ENCODE peak calls at places on chromosomes 16 and 17, in nine cellular contexts. One of them, this sample, is unnamed. For H3K4me1 and H3K9me3, the result is how much of the 10 kb centered on the place peaks cover.

GRCh38 chr17:50459081-50459676 is 9.5 kb downstream of the CHAD start:
- DNase-seq in body of pancreas: no peak
- DNase-seq in breast epithelium: no peak
- DNase-seq in thoracic aorta: no peak
- DNase-seq in small intestine: peak
- DNase-seq in psoas muscle: no peak
- DNase-seq in effector memory CD4-positive, alpha-beta T cell: no peak
- DNase-seq in NT2/D1: no peak
- DNase-seq in uterus: no peak
- DNase-seq in this sample: peak

GRCh38 chr16:83813818-83814653 is 6.3 kb downstream of the HSBP1 start:
- DNase-seq in body of pancreas: peak
- DNase-seq in breast epithelium: no peak
- DNase-seq in thoracic aorta: no peak
- DNase-seq in small intestine: no peak
- DNase-seq in psoas muscle: no peak
- DNase-seq in effector memory CD4-positive, alpha-beta T cell: no peak
- DNase-seq in NT2/D1: no peak
- DNase-seq in uterus: peak
- DNase-seq in this sample: no peak

GRCh38 chr16:4309833-4310266 is 6.0 kb upstream of the GLIS2 start:
- DNase-seq in body of pancreas: peak
- DNase-seq in breast epithelium: no peak
- DNase-seq in thoracic aorta: no peak
- DNase-seq in small intestine: peak
- DNase-seq in psoas muscle: peak
- DNase-seq in effector memory CD4-positive, alpha-beta T cell: no peak
- DNase-seq in NT2/D1: no peak
- DNase-seq in uterus: no peak
- DNase-seq in this sample: peak

GRCh38 chr16:12833939-12834338 is 30.3 kb upstream of the CPPED1 start:
- DNase-seq in body of pancreas: no peak
- DNase-seq in breast epithelium: no peak
- DNase-seq in thoracic aorta: no peak
- DNase-seq in small intestine: no peak
- DNase-seq in psoas muscle: no peak
- DNase-seq in effector memory CD4-positive, alpha-beta T cell: no peak
- DNase-seq in NT2/D1: no peak
- DNase-seq in uterus: no peak
- DNase-seq in this sample: no peak

GRCh38 chr17:83103200-83103937 is 24.0 kb downstream of the METRNL start:
- DNase-seq in body of pancreas: peak
- DNase-seq in breast epithelium: peak
- DNase-seq in thoracic aorta: no peak
- DNase-seq in small intestine: peak
- DNase-seq in psoas muscle: no peak
- DNase-seq in effector memory CD4-positive, alpha-beta T cell: no peak
- DNase-seq in NT2/D1: peak
- DNase-seq in uterus: no peak
- DNase-seq in this sample: no peak

GRCh38 chr17:19386974-19387920 is at the start of gene MFAP4:
- DNase-seq in body of pancreas: peak
- DNase-seq in breast epithelium: peak
- DNase-seq in thoracic aorta: no peak
- DNase-seq in small intestine: no peak
- DNase-seq in psoas muscle: peak
- DNase-seq in effector memory CD4-positive, alpha-beta T cell: no peak
- DNase-seq in NT2/D1: no peak
- DNase-seq in uterus: peak
- DNase-seq in this sample: no peak

GRCh38 chr17:49787932-49788442 is 494 bp upstream of the KAT7 start:
- DNase-seq in body of pancreas: peak
- DNase-seq in breast epithelium: peak
- DNase-seq in thoracic aorta: no peak
- DNase-seq in small intestine: no peak
- DNase-seq in psoas muscle: no peak
- DNase-seq in effector memory CD4-positive, alpha-beta T cell: no peak
- DNase-seq in NT2/D1: no peak
- DNase-seq in uterus: no peak
- DNase-seq in this sample: no peak

GRCh38 chr17:75693500-75694481 is 26.7 kb downstream of the SAP30BP start:
- DNase-seq in body of pancreas: peak
- DNase-seq in breast epithelium: peak
- DNase-seq in thoracic aorta: no peak
- DNase-seq in small intestine: peak
- DNase-seq in psoas muscle: peak
- DNase-seq in effector memory CD4-positive, alpha-beta T cell: no peak
- DNase-seq in NT2/D1: peak
- DNase-seq in uterus: peak
- DNase-seq in this sample: peak

GRCh38 chr16:54281535-54282201 is 4.9 kb downstream of the IRX3 start:
- DNase-seq in body of pancreas: no peak
- DNase-seq in breast epithelium: peak
- DNase-seq in thoracic aorta: no peak
- DNase-seq in small intestine: no peak
- DNase-seq in psoas muscle: no peak
- DNase-seq in effector memory CD4-positive, alpha-beta T cell: no peak
- DNase-seq in NT2/D1: no peak
- DNase-seq in uterus: no peak
- DNase-seq in this sample: no peak

GRCh38 chr17:27818311-27819170 is 18.2 kb upstream of the NOS2 start:
- DNase-seq in body of pancreas: no peak
- DNase-seq in breast epithelium: no peak
- DNase-seq in thoracic aorta: no peak
- DNase-seq in small intestine: no peak
- DNase-seq in psoas muscle: no peak
- DNase-seq in effector memory CD4-positive, alpha-beta T cell: no peak
- DNase-seq in NT2/D1: no peak
- DNase-seq in uterus: no peak
- DNase-seq in this sample: no peak

GRCh38 chr17:31339906-31340661 is 18.7 kb upstream of the EVI2A start:
- DNase-seq in body of pancreas: no peak
- DNase-seq in breast epithelium: no peak
- DNase-seq in thoracic aorta: no peak
- DNase-seq in small intestine: no peak
- DNase-seq in psoas muscle: no peak
- DNase-seq in effector memory CD4-positive, alpha-beta T cell: no peak
- DNase-seq in NT2/D1: no peak
- DNase-seq in uterus: no peak
- DNase-seq in this sample: no peak

GRCh38 chr17:45970659-45971058 is 28.4 kb upstream of the STH start:
- DNase-seq in body of pancreas: no peak
- DNase-seq in breast epithelium: no peak
- DNase-seq in thoracic aorta: no peak
- DNase-seq in small intestine: no peak
- DNase-seq in psoas muscle: no peak
- DNase-seq in effector memory CD4-positive, alpha-beta T cell: no peak
- DNase-seq in NT2/D1: no peak
- DNase-seq in uterus: no peak
- DNase-seq in this sample: no peak

GRCh38 chr17:45971698-45972141 is 27.3 kb upstream of the STH start:
- DNase-seq in body of pancreas: no peak
- DNase-seq in breast epithelium: no peak
- DNase-seq in thoracic aorta: no peak
- DNase-seq in small intestine: no peak
- DNase-seq in psoas muscle: no peak
- DNase-seq in effector memory CD4-positive, alpha-beta T cell: no peak
- DNase-seq in NT2/D1: no peak
- DNase-seq in uterus: no peak
- DNase-seq in this sample: no peak

GRCh38 chr17:45973099-45973838 is 25.8 kb upstream of the STH start:
- DNase-seq in body of pancreas: peak
- DNase-seq in breast epithelium: peak
- DNase-seq in thoracic aorta: no peak
- DNase-seq in small intestine: peak
- DNase-seq in psoas muscle: peak
- DNase-seq in effector memory CD4-positive, alpha-beta T cell: no peak
- DNase-seq in NT2/D1: no peak
- DNase-seq in uterus: no peak
- DNase-seq in this sample: peak

GRCh38 chr17:45973943-45974859 is 24.8 kb upstream of the STH start:
- DNase-seq in body of pancreas: no peak
- DNase-seq in breast epithelium: no peak
- DNase-seq in thoracic aorta: no peak
- DNase-seq in small intestine: no peak
- DNase-seq in psoas muscle: no peak
- DNase-seq in effector memory CD4-positive, alpha-beta T cell: no peak
- DNase-seq in NT2/D1: no peak
- DNase-seq in uterus: no peak
- DNase-seq in this sample: no peak

GRCh38 chr17:45972531-45972930 is 26.5 kb upstream of the STH start:
- DNase-seq in body of pancreas: no peak
- DNase-seq in breast epithelium: no peak
- DNase-seq in thoracic aorta: no peak
- DNase-seq in small intestine: no peak
- DNase-seq in psoas muscle: no peak
- DNase-seq in effector memory CD4-positive, alpha-beta T cell: no peak
- DNase-seq in NT2/D1: no peak
- DNase-seq in uterus: no peak
- DNase-seq in this sample: no peak
- H3K4me1 ChIP-seq in body of pancreas: under half
- H3K4me1 ChIP-seq in breast epithelium: under half
- H3K4me1 ChIP-seq in thoracic aorta: under half
- H3K4me1 ChIP-seq in small intestine: under half
- H3K4me1 ChIP-seq in psoas muscle: under half
- H3K4me1 ChIP-seq in effector memory CD4-positive, alpha-beta T cell: under half
- H3K4me1 ChIP-seq in NT2/D1: under half
- H3K4me1 ChIP-seq in uterus: under half
- H3K4me1 ChIP-seq in this sample: under half

DNA sequence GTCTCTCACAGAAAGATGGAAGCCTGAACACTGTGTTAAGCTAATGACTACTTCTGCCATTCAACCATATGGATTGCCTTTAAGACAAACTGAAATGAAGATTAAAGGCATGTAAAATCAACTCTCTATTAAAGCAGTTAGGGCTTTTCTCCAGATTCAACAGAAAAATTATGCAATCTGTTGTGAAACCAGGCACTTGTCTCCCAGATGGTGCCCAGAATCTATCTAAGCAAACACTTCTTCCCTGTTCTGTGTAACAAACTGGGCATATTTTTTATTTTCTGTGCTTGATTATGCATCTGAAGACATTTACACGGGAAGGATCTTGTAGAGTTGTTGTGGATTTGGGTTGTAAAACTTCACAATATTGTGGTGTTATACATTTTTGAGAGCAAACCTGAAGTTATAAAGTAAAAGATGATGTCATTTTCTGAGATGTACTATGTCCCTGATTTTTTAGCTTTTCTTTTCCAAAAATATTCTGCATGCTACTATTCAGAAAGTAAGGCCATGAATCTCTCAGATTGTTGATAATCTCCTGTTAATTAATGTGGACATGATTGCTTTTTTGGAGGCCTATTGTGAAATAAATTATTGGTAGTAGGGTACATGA is 1550.3 kb downstream of the CDH8 start:
- DNase-seq in body of pancreas: no peak
- DNase-seq in breast epithelium: no peak
- DNase-seq in thoracic aorta: no peak
- DNase-seq in small intestine: no peak
- DNase-seq in psoas muscle: no peak
- DNase-seq in effector memory CD4-positive, alpha-beta T cell: no peak
- DNase-seq in NT2/D1: no peak
- DNase-seq in uterus: no peak
- DNase-seq in this sample: no peak
- H3K9me3 ChIP-seq in body of pancreas: under half
- H3K9me3 ChIP-seq in breast epithelium: under half
- H3K9me3 ChIP-seq in thoracic aorta: under half
- H3K9me3 ChIP-seq in small intestine: under half
- H3K9me3 ChIP-seq in psoas muscle: under half
- H3K9me3 ChIP-seq in effector memory CD4-positive, alpha-beta T cell: under half
- H3K9me3 ChIP-seq in NT2/D1: under half
- H3K9me3 ChIP-seq in uterus: under half
- H3K9me3 ChIP-seq in this sample: under half

GRCh38 chr16:13997526-13997925 is 73.6 kb upstream of the MRTFB start:
- DNase-seq in body of pancreas: no peak
- DNase-seq in breast epithelium: no peak
- DNase-seq in thoracic aorta: no peak
- DNase-seq in small intestine: no peak
- DNase-seq in psoas muscle: no peak
- DNase-seq in effector memory CD4-positive, alpha-beta T cell: no peak
- DNase-seq in NT2/D1: no peak
- DNase-seq in uterus: no peak
- DNase-seq in this sample: no peak

GRCh38 chr16:13999071-13999894 is 71.8 kb upstream of the MRTFB start:
- DNase-seq in body of pancreas: no peak
- DNase-seq in breast epithelium: no peak
- DNase-seq in thoracic aorta: no peak
- DNase-seq in small intestine: no peak
- DNase-seq in psoas muscle: no peak
- DNase-seq in effector memory CD4-positive, alpha-beta T cell: no peak
- DNase-seq in NT2/D1: no peak
- DNase-seq in uterus: no peak
- DNase-seq in this sample: no peak

GRCh38 chr16:13996778-13997288 is 74.3 kb upstream of the MRTFB start:
- DNase-seq in body of pancreas: no peak
- DNase-seq in breast epithelium: no peak
- DNase-seq in thoracic aorta: no peak
- DNase-seq in small intestine: no peak
- DNase-seq in psoas muscle: no peak
- DNase-seq in effector memory CD4-positive, alpha-beta T cell: no peak
- DNase-seq in NT2/D1: no peak
- DNase-seq in uterus: no peak
- DNase-seq in this sample: no peak

GRCh38 chr16:13999895-14000425 is 71.2 kb upstream of the MRTFB start:
- DNase-seq in body of pancreas: no peak
- DNase-seq in breast epithelium: no peak
- DNase-seq in thoracic aorta: no peak
- DNase-seq in small intestine: no peak
- DNase-seq in psoas muscle: no peak
- DNase-seq in effector memory CD4-positive, alpha-beta T cell: no peak
- DNase-seq in NT2/D1: no peak
- DNase-seq in uterus: no peak
- DNase-seq in this sample: no peak

GRCh38 chr16:13997933-13998332 is 73.2 kb upstream of the MRTFB start:
- DNase-seq in body of pancreas: peak
- DNase-seq in breast epithelium: no peak
- DNase-seq in thoracic aorta: no peak
- DNase-seq in small intestine: peak
- DNase-seq in psoas muscle: no peak
- DNase-seq in effector memory CD4-positive, alpha-beta T cell: no peak
- DNase-seq in NT2/D1: no peak
- DNase-seq in uterus: no peak
- DNase-seq in this sample: no peak
- H3K4me1 ChIP-seq in body of pancreas: under half
- H3K4me1 ChIP-seq in breast epithelium: under half
- H3K4me1 ChIP-seq in thoracic aorta: under half
- H3K4me1 ChIP-seq in small intestine: under half
- H3K4me1 ChIP-seq in psoas muscle: under half
- H3K4me1 ChIP-seq in effector memory CD4-positive, alpha-beta T cell: under half
- H3K4me1 ChIP-seq in NT2/D1: under half
- H3K4me1 ChIP-seq in uterus: under half
- H3K4me1 ChIP-seq in this sample: under half

DNA sequence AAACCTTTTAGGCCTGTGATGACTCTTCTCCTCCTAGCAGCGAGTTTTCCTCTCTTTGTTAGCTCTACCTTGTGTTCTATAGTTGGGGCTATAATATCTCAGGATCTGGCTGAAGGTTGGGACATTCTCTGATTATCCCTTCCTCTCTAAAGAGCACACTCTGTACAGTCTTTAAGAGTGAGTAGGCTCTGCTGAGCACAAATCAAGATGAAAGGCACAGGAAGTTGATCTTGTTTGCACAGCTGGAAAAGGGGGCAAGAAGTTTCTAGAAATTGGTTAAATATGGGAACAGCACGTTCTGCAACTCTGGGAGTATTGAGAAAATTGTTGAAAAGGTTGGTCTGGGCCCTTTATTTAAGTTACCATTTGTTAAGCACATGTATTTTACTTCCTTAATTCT is 240.9 kb downstream of the CDH11 start:
- DNase-seq in body of pancreas: no peak
- DNase-seq in breast epithelium: no peak
- DNase-seq in thoracic aorta: no peak
- DNase-seq in small intestine: no peak
- DNase-seq in psoas muscle: no peak
- DNase-seq in effector memory CD4-positive, alpha-beta T cell: no peak
- DNase-seq in NT2/D1: no peak
- DNase-seq in uterus: no peak
- DNase-seq in this sample: no peak
- H3K9me3 ChIP-seq in body of pancreas: under half
- H3K9me3 ChIP-seq in breast epithelium: under half
- H3K9me3 ChIP-seq in thoracic aorta: under half
- H3K9me3 ChIP-seq in small intestine: under half
- H3K9me3 ChIP-seq in psoas muscle: under half
- H3K9me3 ChIP-seq in effector memory CD4-positive, alpha-beta T cell: under half
- H3K9me3 ChIP-seq in NT2/D1: under half
- H3K9me3 ChIP-seq in uterus: under half
- H3K9me3 ChIP-seq in this sample: under half

This sample was measured in lung.